ENCODE peak calls at places on chromosomes 16 and 17, in nine cellular contexts. K is lower leg skin, O is heart right ventricle, H is epithelial cell of esophagus, A is fibroblast of lung, P is thyroid gland, U is natural killer cell, B is Peyer's patch, R is breast epithelium. M is an unnamed sample.

GRCh38 chr17:66667491-66668030 is 167.4 kb upstream of the CACNG5 start:
- DNase-seq in U (no peak), R (no peak), H (no peak), K (no peak), B (no peak), A (no peak), O (no peak), P (no peak), M (no peak)

GRCh38 chr16:23534868-23535860 is 22.0 kb downstream of the EARS2 start:
- DNase-seq in O (no peak), K (no peak), U (no peak), R (no peak), A (no peak), B (no peak), H (peak; percentile 39), P (no peak), M (no peak)

GRCh38 chr16:3485821-3486505 is 9.3 kb downstream of the C16orf90 start:
- DNase-seq in H (no peak), K (no peak), O (no peak), A (no peak), U (no peak), R (no peak), P (no peak), B (no peak), M (no peak)

GRCh38 chr17:79365836-79366831 is 244.7 kb downstream of the RBFOX3 start:
- DNase-seq in B (no peak), O (no peak), A (no peak), H (no peak), P (no peak), R (no peak), U (no peak), K (no peak), M (no peak)

GRCh38 chr16:66662445-66663194 is 33.9 kb downstream of the CMTM4 start:
- DNase-seq in U (no peak), P (no peak), K (no peak), A (peak; percentile 58), R (no peak), O (no peak), H (no peak), B (no peak), M (no peak)

GRCh38 chr17:50850640-50851039 is 15.3 kb downstream of the WFIKKN2 start:
- DNase-seq in K (no peak), P (no peak), O (no peak), U (no peak), R (no peak), H (peak; percentile 81), A (no peak), B (no peak), M (no peak)

GRCh38 chr16:73299349-73299748 is 251.4 kb upstream of the ZFHX3 start:
- DNase-seq in B (no peak), P (no peak), K (no peak), H (no peak), O (no peak), U (no peak), A (no peak), R (no peak), M (no peak)

GRCh38 chr17:28475151-28475900 is 1.9 kb downstream of the SLC13A2 start:
- DNase-seq in A (no peak), K (no peak), B (peak; percentile 67), U (no peak), O (no peak), H (no peak), P (no peak), R (peak; percentile 48), M (no peak)

GRCh38 chr16:22727285-22728166 is 86.4 kb upstream of the HS3ST2 start:
- DNase-seq in U (no peak), H (peak; percentile 66), O (no peak), K (no peak), A (no peak), P (no peak), R (no peak), B (no peak), M (no peak)

GRCh38 chr17:74373838-74374606 is 6.7 kb downstream of the GPR142 start:
- DNase-seq in P (no peak), B (peak; percentile 67), R (no peak), A (no peak), U (no peak), H (no peak), K (no peak), O (no peak), M (no peak)

GRCh38 chr16:84999200-84999599 is 12.1 kb downstream of the ZDHHC7 start:
- DNase-seq in K (no peak), R (no peak), B (no peak), H (peak; percentile 38), O (no peak), U (no peak), A (no peak), P (no peak), M (no peak)

GRCh38 chr17:65750678-65751077 is 189.2 kb upstream of the AXIN2 start:
- DNase-seq in B (peak; percentile 78), U (no peak), K (peak; percentile 68), A (peak; percentile 88), R (no peak), P (peak; percentile 93), H (peak; percentile 97), O (peak; percentile 71), M (peak; percentile 73)

GRCh38 chr17:33038740-33039139 is 47.1 kb downstream of the SPACA3 start:
- DNase-seq in P (peak; percentile 9), K (no peak), U (no peak), O (peak; percentile 48), H (peak; percentile 60), A (peak; percentile 33), B (peak; percentile 58), R (no peak), M (peak; percentile 40)

GRCh38 chr16:77674888-77675287 is 47.4 kb upstream of the NUDT7 start:
- DNase-seq in B (no peak), K (no peak), A (peak; percentile 47), U (no peak), P (no peak), H (no peak), R (no peak), O (no peak), M (no peak)

GRCh38 chr16:53580038-53580802 is 77.2 kb upstream of the AKTIP start:
- DNase-seq in R (no peak), K (no peak), B (no peak), O (no peak), H (no peak), P (no peak), A (no peak), U (no peak), M (no peak)

GRCh38 chr16:25037632-25038031 is 22.5 kb upstream of the ARHGAP17 start:
- DNase-seq in O (no peak), A (no peak), P (no peak), H (no peak), R (no peak), K (no peak), U (no peak), B (no peak), M (no peak)
- TF ChIP-seq CTCF in O (no peak), A (no peak), P (no peak), H (no peak), R (no peak), K (no peak), U (no peak), B (no peak), M (no peak)

GRCh38 chr16:80323187-80323807 is 217.5 kb upstream of the DYNLRB2 start:
- DNase-seq in R (no peak), O (no peak), H (no peak), P (no peak), U (no peak), K (no peak), B (no peak), A (no peak), M (no peak)

GRCh38 chr16:80314042-80314441 is 226.8 kb upstream of the DYNLRB2 start:
- DNase-seq in K (no peak), R (no peak), P (no peak), A (no peak), U (no peak), B (no peak), O (no peak), H (no peak), M (no peak)

GRCh38 chr16:80319181-80319580 is 221.6 kb upstream of the DYNLRB2 start:
- DNase-seq in P (no peak), O (no peak), K (no peak), H (no peak), R (no peak), B (no peak), U (no peak), A (no peak), M (no peak)

GRCh38 chr16:80318107-80318506 is 222.7 kb upstream of the DYNLRB2 start:
- DNase-seq in P (no peak), K (no peak), U (no peak), B (no peak), R (no peak), O (no peak), A (no peak), H (no peak), M (no peak)

DNA sequence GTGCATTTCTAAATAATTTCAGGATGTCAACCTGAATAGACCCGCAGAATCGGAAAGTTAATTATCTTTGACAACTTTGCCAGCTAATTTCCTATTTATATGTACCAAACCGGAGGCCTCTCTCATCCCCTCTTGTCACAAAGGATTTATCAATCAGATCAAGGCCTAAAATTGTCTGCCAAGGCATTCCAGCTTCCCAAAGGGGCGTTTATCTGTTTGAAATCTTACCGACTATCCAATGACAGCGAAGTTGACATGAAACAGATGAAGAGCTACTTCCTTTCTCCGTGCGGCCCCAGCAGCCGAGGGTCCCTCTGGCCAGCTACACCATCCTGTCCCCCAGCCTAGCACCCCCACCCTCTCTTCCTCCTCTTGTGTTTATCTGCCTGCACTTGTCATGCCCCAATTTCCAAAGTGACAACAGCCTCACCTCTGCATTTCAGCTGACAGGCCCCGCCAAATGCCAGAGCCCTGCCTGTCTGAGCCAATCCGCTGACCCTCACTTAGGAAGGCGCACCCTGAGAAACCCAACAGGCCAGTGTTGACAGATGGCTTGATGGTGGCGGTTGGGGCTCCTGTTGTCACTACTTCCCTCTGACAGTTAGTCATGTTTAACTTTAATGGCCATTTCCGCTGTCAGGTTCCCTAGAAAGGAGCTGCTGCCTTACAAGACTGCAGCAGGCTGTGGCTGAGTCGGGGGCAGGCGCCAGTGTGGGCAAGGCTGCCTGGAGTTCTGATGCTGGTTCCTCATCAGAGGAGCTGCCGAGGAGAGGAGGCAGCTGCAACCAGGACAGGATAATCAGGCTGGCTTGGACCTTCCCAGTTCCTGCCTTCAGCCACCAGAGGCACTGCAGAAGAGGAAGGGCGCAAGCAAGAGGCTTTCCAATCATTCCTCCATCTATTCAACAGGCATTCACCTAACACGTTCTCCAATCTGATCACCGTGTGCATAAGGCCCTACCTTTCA is 223.4 kb upstream of the DYNLRB2 start:
- DNase-seq in K (no peak), A (peak; percentile 24), U (no peak), O (no peak), B (no peak), P (no peak), H (peak; percentile 26), R (no peak), M (no peak)
- TF ChIP-seq CTCF in K (no peak), A (peak; percentile 21), U (no peak), O (no peak), B (no peak), P (no peak), H (peak; percentile 53), R (no peak), M (no peak)

GRCh38 chr16:27318399-27319256 is 4.9 kb downstream of the IL4R start:
- DNase-seq in B (no peak), H (peak; percentile 97), P (peak; percentile 51), A (peak; percentile 60), K (no peak), U (peak; percentile 31), O (peak; percentile 53), R (no peak), M (no peak)
- TF ChIP-seq CTCF in B (no peak), H (no peak), P (no peak), A (no peak), K (no peak), U (no peak), O (no peak), R (no peak), M (no peak)

GRCh38 chr17:45908460-45908859 is 14.1 kb downstream of the MAPT start:
- DNase-seq in K (no peak), A (no peak), R (no peak), B (no peak), O (no peak), P (no peak), H (no peak), U (no peak), M (no peak)
- TF ChIP-seq CTCF in K (no peak), A (no peak), R (no peak), B (no peak), O (no peak), P (no peak), H (no peak), U (no peak), M (no peak)

M was measured in mesothelial cell of epicardium.